ENCODE peak calls at places on chromosomes 2 and 18, in eight cellular contexts. B, Y, X, U, A, K, O and V are unnamed samples.

GRCh38 chr2:16394072-16394985 is 271.3 kb downstream of the CYRIA start:
- DNase-seq in U (no peak), O (peak; percentile 21), Y (no peak), B (no peak), X (no peak), K (no peak), A (no peak), V (no peak)

GRCh38 chr18:49560277-49561126 is 1.4 kb upstream of the LIPG start:
- DNase-seq in Y (no peak), U (no peak), K (no peak), X (no peak), O (peak; percentile 29), B (peak; percentile 70), A (peak; percentile 18), V (no peak)

GRCh38 chr2:46520108-46520507 is 40.7 kb downstream of the TMEM247 start:
- DNase-seq in K (no peak), A (no peak), B (no peak), X (no peak), O (no peak), Y (peak; percentile 40), U (no peak), V (no peak)

GRCh38 chr18:48073231-48073930 is 142.9 kb upstream of the SMAD2 start:
- DNase-seq in O (no peak), U (no peak), K (no peak), Y (no peak), B (no peak), X (no peak), A (peak; percentile 39), V (no peak)

GRCh38 chr2:71856709-71857525 is 290.7 kb downstream of the CYP26B1 start:
- DNase-seq in K (no peak), U (no peak), O (peak; percentile 68), A (no peak), B (no peak), Y (peak; percentile 30), X (no peak), V (no peak)

GRCh38 chr18:3447895-3448844 is 1.8 kb upstream of the TGIF1 start:
- DNase-seq in A (peak; percentile 96), X (peak; percentile 97), U (peak; percentile 84), K (peak; percentile 93), B (peak; percentile 97), Y (peak; percentile 98), O (peak; percentile 82), V (peak; percentile 48)

GRCh38 chr2:96913398-96914202 is 43.7 kb upstream of the SEMA4C start:
- DNase-seq in A (no peak), X (no peak), K (no peak), Y (no peak), U (no peak), O (no peak), B (no peak), V (no peak)

GRCh38 chr2:197309369-197310231 is 980 bp downstream of the ANKRD44 start:
- DNase-seq in Y (no peak), A (no peak), O (peak; percentile 23), U (no peak), B (peak; percentile 55), X (peak; percentile 63), K (no peak), V (no peak)

GRCh38 chr2:112623913-112624777 is 21.6 kb upstream of the SLC20A1 start:
- DNase-seq in Y (peak; percentile 76), A (peak; percentile 96), O (no peak), U (no peak), K (no peak), X (no peak), B (peak; percentile 40), V (peak; percentile 46)

GRCh38 chr18:22912835-22913234 is 20.3 kb upstream of the RBBP8 start:
- DNase-seq in U (no peak), Y (peak; percentile 49), K (no peak), B (no peak), A (no peak), X (no peak), O (no peak), V (no peak)

GRCh38 chr18:62637807-62638687 is 77.3 kb upstream of the PHLPP1 start:
- DNase-seq in K (no peak), A (no peak), U (no peak), B (peak; percentile 59), O (peak; percentile 75), X (no peak), Y (peak; percentile 23), V (no peak)

GRCh38 chr18:75544496-75544895 is 117.0 kb upstream of the SMIM21 start:
- DNase-seq in K (no peak), A (peak; percentile 78), B (no peak), U (no peak), O (no peak), Y (peak; percentile 25), X (no peak), V (no peak)

GRCh38 chr2:210034087-210034683 is 31.7 kb downstream of the RPE start:
- DNase-seq in Y (no peak), B (no peak), X (no peak), U (no peak), O (no peak), K (no peak), A (no peak), V (no peak)

GRCh38 chr2:120436885-120437603 is 91.1 kb downstream of the INHBB start:
- DNase-seq in U (no peak), Y (peak; percentile 25), X (no peak), O (peak; percentile 82), A (peak; percentile 46), B (peak; percentile 29), K (no peak), V (no peak)

GRCh38 chr2:222248256-222248655 is 50.5 kb downstream of the PAX3 start:
- DNase-seq in K (no peak), Y (no peak), B (no peak), U (no peak), O (no peak), A (no peak), X (no peak), V (no peak)

GRCh38 chr2:120845281-120845680 is 109.6 kb downstream of the GLI2 start:
- DNase-seq in U (no peak), X (peak; percentile 42), A (peak; percentile 66), Y (peak; percentile 40), O (no peak), K (no peak), B (no peak), V (no peak)

GRCh38 chr2:6845903-6846302 is 19.8 kb downstream of the CMPK2 start:
- DNase-seq in U (no peak), O (no peak), K (no peak), B (no peak), A (no peak), X (no peak), Y (no peak), V (no peak)

GRCh38 chr2:19868705-19869550 is 32.9 kb downstream of the TTC32 start:
- DNase-seq in B (no peak), X (peak; percentile 71), K (no peak), A (peak; percentile 9), U (no peak), O (peak; percentile 70), Y (peak; percentile 37), V (no peak)

GRCh38 chr18:11985532-11985931 is 4.2 kb downstream of the IMPA2 start:
- DNase-seq in Y (no peak), O (no peak), X (no peak), K (no peak), U (no peak), B (no peak), A (no peak), V (no peak)

GRCh38 chr2:241137276-241138190 is 11.7 kb downstream of the PASK start:
- DNase-seq in O (no peak), K (no peak), X (no peak), Y (no peak), B (no peak), U (no peak), A (no peak), V (no peak)

GRCh38 chr18:8989855-8990254 is 112.6 kb upstream of the NDUFV2 start:
- DNase-seq in Y (no peak), O (no peak), K (no peak), A (no peak), B (peak; percentile 50), X (no peak), U (no peak), V (no peak)

GRCh38 chr2:7785700-7786099 is 868.5 kb downstream of the RNF144A start:
- DNase-seq in O (no peak), K (no peak), B (no peak), A (no peak), Y (no peak), X (no peak), U (no peak), V (no peak)

GRCh38 chr18:48802543-48803428 is 148.0 kb downstream of the SMAD7 start:
- DNase-seq in O (no peak), K (no peak), A (no peak), U (no peak), Y (no peak), B (peak; percentile 36), X (peak; percentile 32), V (peak; percentile 16)

GRCh38 chr2:75202359-75202758 is 3.0 kb upstream of the TACR1 start:
- DNase-seq in X (no peak), U (no peak), O (no peak), A (no peak), B (no peak), K (no peak), Y (no peak), V (no peak)

GRCh38 chr2:40289771-40290404 is 162.0 kb downstream of the SLC8A1 start:
- DNase-seq in K (no peak), B (no peak), O (no peak), Y (no peak), A (no peak), X (no peak), U (no peak), V (no peak)

GRCh38 chr2:219073413-219074129 is 12.8 kb upstream of the IHH start:
- DNase-seq in X (no peak), Y (peak; percentile 81), O (peak; percentile 80), U (no peak), K (no peak), B (no peak), A (peak; percentile 76), V (no peak)

GRCh38 chr2:110812726-110813645 is 80.6 kb downstream of the ACOXL start:
- DNase-seq in A (no peak), K (no peak), B (no peak), Y (no peak), U (no peak), O (no peak), X (no peak), V (no peak)

GRCh38 chr2:160062283-160063005 is at the start of gene PLA2R1:
- DNase-seq in Y (peak; percentile 47), K (no peak), O (peak; percentile 75), U (no peak), B (no peak), X (peak; percentile 57), A (peak; percentile 30), V (no peak)

GRCh38 chr18:51107082-51107481 is 77.1 kb downstream of the SMAD4 start:
- DNase-seq in K (no peak), X (no peak), O (no peak), A (no peak), B (no peak), Y (no peak), U (no peak), V (no peak)

GRCh38 chr2:160784034-160784433 is 290.4 kb upstream of the RBMS1 start:
- DNase-seq in X (no peak), O (no peak), K (no peak), A (peak; percentile 3), Y (no peak), U (no peak), B (no peak), V (no peak)

GRCh38 chr2:227655454-227655853 is 11.2 kb upstream of the SCYGR5 start:
- DNase-seq in O (no peak), K (peak; percentile 17), U (no peak), A (peak; percentile 97), B (no peak), X (no peak), Y (peak; percentile 92), V (no peak)

GRCh38 chr18:57373017-57373416 is 20.7 kb downstream of the ST8SIA3 start:
- DNase-seq in K (no peak), O (no peak), X (no peak), U (no peak), A (no peak), B (no peak), Y (no peak), V (no peak)